ENCODE peak calls at places on chromosomes 5 and 9, in ten cellular contexts. K is left ventricle myocardium inferior; N is germinal center; B is RWPE1; A is endodermal cell; Q is activated naive CD4-positive, alpha-beta T cell; U is AG08396; H is aorta; P is hippocampal formation; C is caudate nucleus. D is an unnamed sample.
A peak's percentile ranks its signal among the peaks of the same experiment; 100 is the strongest.

GRCh38 chr5:111076076-111076475 is 4.6 kb downstream of the TSLP start:
- DNase-seq in K (no peak), N (no peak), B (no peak), A (no peak), Q (no peak), U (no peak), H (no peak), P (no peak), C (no peak), D (no peak)

GRCh38 chr5:140926211-140926902 is at the start of gene PCDHAC1:
- DNase-seq in K (peak; percentile 70), N (peak; percentile 23), B (peak; percentile 92), A (peak; percentile 99), Q (no peak), U (peak; percentile 66), H (peak; percentile 92), P (peak; percentile 55), C (peak; percentile 66), D (peak; percentile 87)

GRCh38 chr5:135012951-135013391 is 21.1 kb downstream of the PITX1 start:
- DNase-seq in K (no peak), N (no peak), B (no peak), A (peak; percentile 33), Q (no peak), U (no peak), H (peak; percentile 75), P (peak; percentile 1), C (no peak), D (no peak)

GRCh38 chr9:126604059-126604685 is 9.6 kb upstream of the LMX1B start:
- DNase-seq in K (no peak), N (no peak), B (no peak), A (no peak), Q (no peak), U (no peak), H (peak; percentile 55), P (no peak), C (no peak), D (peak; percentile 57)

GRCh38 chr5:3320317-3320865 is 275.2 kb upstream of the IRX1 start:
- DNase-seq in K (no peak), N (no peak), B (peak; percentile 18), A (no peak), Q (no peak), U (no peak), H (no peak), P (no peak), C (no peak), D (no peak)

GRCh38 chr5:34656001-34656699 is at the start of gene RAI14:
- DNase-seq in K (peak; percentile 79), N (peak; percentile 14), B (peak; percentile 81), A (peak; percentile 93), Q (no peak), U (peak; percentile 91), H (peak; percentile 95), P (peak; percentile 46), C (peak; percentile 48), D (peak; percentile 93)

GRCh38 chr5:43649256-43649655 is 46.3 kb downstream of the NNT start:
- DNase-seq in K (no peak), N (no peak), B (no peak), A (no peak), Q (no peak), U (peak; percentile 48), H (no peak), P (no peak), C (no peak), D (no peak)

GRCh38 chr5:54454602-54455001 is 897 bp upstream of the HSPB3 start:
- DNase-seq in K (no peak), N (no peak), B (no peak), A (no peak), Q (no peak), U (no peak), H (no peak), P (no peak), C (no peak), D (no peak)

GRCh38 chr5:30627945-30628344 is 565.5 kb upstream of the CDH6 start:
- DNase-seq in K (no peak), N (no peak), B (no peak), A (no peak), Q (no peak), U (no peak), H (no peak), P (no peak), C (no peak), D (no peak)

GRCh38 chr5:100790170-100790665 is 112.9 kb downstream of the ST8SIA4 start:
- DNase-seq in K (no peak), N (no peak), B (no peak), A (peak; percentile 60), Q (no peak), U (no peak), H (no peak), P (no peak), C (no peak), D (no peak)

GRCh38 chr5:40679998-40680681 is 425 bp downstream of the PTGER4 start:
- DNase-seq in K (peak; percentile 28), N (no peak), B (no peak), A (peak; percentile 75), Q (peak; percentile 22), U (no peak), H (no peak), P (no peak), C (no peak), D (peak; percentile 60)

GRCh38 chr9:129709471-129710460 is 43.1 kb downstream of the PTGES start:
- DNase-seq in K (no peak), N (no peak), B (no peak), A (no peak), Q (no peak), U (no peak), H (peak; percentile 52), P (no peak), C (no peak), D (no peak)

GRCh38 chr5:6716634-6717149 is 3.5 kb downstream of the TENT4A start:
- DNase-seq in K (no peak), N (no peak), B (no peak), A (no peak), Q (no peak), U (no peak), H (no peak), P (no peak), C (no peak), D (no peak)

GRCh38 chr5:26519245-26519644 is 519.1 kb downstream of the CDH9 start:
- DNase-seq in K (no peak), N (no peak), B (no peak), A (no peak), Q (no peak), U (no peak), H (no peak), P (no peak), C (no peak), D (no peak)

GRCh38 chr9:108142504-108143201 is 653.1 kb upstream of the KLF4 start:
- DNase-seq in K (peak; percentile 84), N (no peak), B (no peak), A (peak; percentile 70), Q (no peak), U (peak; percentile 51), H (peak; percentile 89), P (peak; percentile 88), C (peak; percentile 62), D (peak; percentile 96)

GRCh38 chr5:175252234-175252805 is 191.7 kb downstream of the DRD1 start:
- DNase-seq in K (no peak), N (no peak), B (no peak), A (no peak), Q (no peak), U (no peak), H (no peak), P (no peak), C (no peak), D (no peak)

GRCh38 chr5:83559141-83559785 is 87.7 kb downstream of the VCAN start:
- DNase-seq in K (no peak), N (no peak), B (no peak), A (peak; percentile 45), Q (no peak), U (no peak), H (no peak), P (no peak), C (no peak), D (no peak)

GRCh38 chr5:26700759-26701384 is 337.5 kb downstream of the CDH9 start:
- DNase-seq in K (no peak), N (no peak), B (peak; percentile 59), A (peak; percentile 82), Q (no peak), U (no peak), H (no peak), P (peak; percentile 14), C (no peak), D (no peak)

GRCh38 chr9:27545471-27545870 is 15.9 kb upstream of the MOB3B start:
- DNase-seq in K (no peak), N (no peak), B (no peak), A (no peak), Q (no peak), U (no peak), H (no peak), P (no peak), C (no peak), D (no peak)

GRCh38 chr9:36074870-36075532 is 38.3 kb downstream of the RECK start:
- DNase-seq in K (peak; percentile 71), N (no peak), B (peak; percentile 81), A (no peak), Q (no peak), U (peak; percentile 65), H (peak; percentile 80), P (peak; percentile 31), C (peak; percentile 9), D (peak; percentile 80)

GRCh38 chr9:98016137-98016680 is 33.1 kb downstream of the ANP32B start:
- DNase-seq in K (no peak), N (no peak), B (no peak), A (no peak), Q (no peak), U (no peak), H (no peak), P (no peak), C (no peak), D (no peak)

GRCh38 chr5:10467281-10468198 is 25.9 kb downstream of the ROPN1L start:
- DNase-seq in K (no peak), N (no peak), B (no peak), A (peak; percentile 81), Q (no peak), U (no peak), H (no peak), P (no peak), C (no peak), D (no peak)

GRCh38 chr9:17810728-17811634 is 232.1 kb downstream of the SH3GL2 start:
- DNase-seq in K (peak; percentile 15), N (peak; percentile 17), B (peak; percentile 47), A (peak; percentile 75), Q (no peak), U (peak; percentile 46), H (no peak), P (peak; percentile 34), C (no peak), D (peak; percentile 35)

D was measured in right cardiac atrium.